ENCODE peak calls at places on chromosomes 13 and 19, in eight cellular contexts. One of them, this sample, is unnamed.

GRCh38 chr13:24041822-24042221 is 118.7 kb upstream of the SPATA13 start:
- DNase-seq in activated T-helper 1 cell treated with anti-CD3 and anti-CD28 coated beads, Interleukin-12 subunit alpha, Interleukin-12 subunit beta, Interleukin-2, Interleukin-4 antibody, amounts not matched to agents 30 ng/mL and 10 ng/mL and 1 ng/mL, durations not matched to agents 14 hours and 24 hours and 36 hours: no peak
- DNase-seq in activated CD4-positive, alpha-beta T cell treated with anti-CD3 and anti-CD28 coated beads, Interleukin-2, amount 50 U/mL, for 24 hours: no peak
- DNase-seq in activated CD4-positive, CD25-positive, alpha-beta regulatory T cell: no peak
- DNase-seq in ovary: no peak
- DNase-seq in lung: peak; percentile 19
- DNase-seq in MG63: no peak
- DNase-seq in frontal cortex: no peak
- DNase-seq in this sample: no peak

GRCh38 chr19:13068064-13068807 is 34.4 kb downstream of the LYL1 start:
- DNase-seq in activated T-helper 1 cell treated with anti-CD3 and anti-CD28 coated beads, Interleukin-12 subunit alpha, Interleukin-12 subunit beta, Interleukin-2, Interleukin-4 antibody, amounts not matched to agents 30 ng/mL and 10 ng/mL and 1 ng/mL, durations not matched to agents 14 hours and 24 hours and 36 hours: no peak
- DNase-seq in activated CD4-positive, alpha-beta T cell treated with anti-CD3 and anti-CD28 coated beads, Interleukin-2, amount 50 U/mL, for 24 hours: no peak
- DNase-seq in activated CD4-positive, CD25-positive, alpha-beta regulatory T cell: no peak
- DNase-seq in ovary: no peak
- DNase-seq in lung: no peak
- DNase-seq in MG63: no peak
- DNase-seq in frontal cortex: no peak
- DNase-seq in this sample: no peak

GRCh38 chr13:25292301-25292700 is 5.0 kb upstream of the MTMR6 start:
- DNase-seq in activated T-helper 1 cell treated with anti-CD3 and anti-CD28 coated beads, Interleukin-12 subunit alpha, Interleukin-12 subunit beta, Interleukin-2, Interleukin-4 antibody, amounts not matched to agents 30 ng/mL and 10 ng/mL and 1 ng/mL, durations not matched to agents 14 hours and 24 hours and 36 hours: no peak
- DNase-seq in activated CD4-positive, alpha-beta T cell treated with anti-CD3 and anti-CD28 coated beads, Interleukin-2, amount 50 U/mL, for 24 hours: no peak
- DNase-seq in activated CD4-positive, CD25-positive, alpha-beta regulatory T cell: no peak
- DNase-seq in ovary: no peak
- DNase-seq in lung: no peak
- DNase-seq in MG63: no peak
- DNase-seq in frontal cortex: no peak
- DNase-seq in this sample: no peak

GRCh38 chr13:112790735-112791641 is 101.2 kb downstream of the ATP11A start:
- DNase-seq in activated T-helper 1 cell treated with anti-CD3 and anti-CD28 coated beads, Interleukin-12 subunit alpha, Interleukin-12 subunit beta, Interleukin-2, Interleukin-4 antibody, amounts not matched to agents 30 ng/mL and 10 ng/mL and 1 ng/mL, durations not matched to agents 14 hours and 24 hours and 36 hours: no peak
- DNase-seq in activated CD4-positive, alpha-beta T cell treated with anti-CD3 and anti-CD28 coated beads, Interleukin-2, amount 50 U/mL, for 24 hours: no peak
- DNase-seq in activated CD4-positive, CD25-positive, alpha-beta regulatory T cell: no peak
- DNase-seq in ovary: no peak
- DNase-seq in lung: no peak
- DNase-seq in MG63: no peak
- DNase-seq in frontal cortex: no peak
- DNase-seq in this sample: no peak

GRCh38 chr19:58569191-58569942 is 3.8 kb downstream of the MZF1 start:
- DNase-seq in activated T-helper 1 cell treated with anti-CD3 and anti-CD28 coated beads, Interleukin-12 subunit alpha, Interleukin-12 subunit beta, Interleukin-2, Interleukin-4 antibody, amounts not matched to agents 30 ng/mL and 10 ng/mL and 1 ng/mL, durations not matched to agents 14 hours and 24 hours and 36 hours: no peak
- DNase-seq in activated CD4-positive, alpha-beta T cell treated with anti-CD3 and anti-CD28 coated beads, Interleukin-2, amount 50 U/mL, for 24 hours: no peak
- DNase-seq in activated CD4-positive, CD25-positive, alpha-beta regulatory T cell: no peak
- DNase-seq in ovary: peak; percentile 35
- DNase-seq in lung: no peak
- DNase-seq in MG63: no peak
- DNase-seq in frontal cortex: no peak
- DNase-seq in this sample: no peak

GRCh38 chr13:39888865-39889810 is 233.7 kb downstream of the COG6 start:
- DNase-seq in activated T-helper 1 cell treated with anti-CD3 and anti-CD28 coated beads, Interleukin-12 subunit alpha, Interleukin-12 subunit beta, Interleukin-2, Interleukin-4 antibody, amounts not matched to agents 30 ng/mL and 10 ng/mL and 1 ng/mL, durations not matched to agents 14 hours and 24 hours and 36 hours: no peak
- DNase-seq in activated CD4-positive, alpha-beta T cell treated with anti-CD3 and anti-CD28 coated beads, Interleukin-2, amount 50 U/mL, for 24 hours: no peak
- DNase-seq in activated CD4-positive, CD25-positive, alpha-beta regulatory T cell: no peak
- DNase-seq in ovary: no peak
- DNase-seq in lung: no peak
- DNase-seq in MG63: no peak
- DNase-seq in frontal cortex: no peak
- DNase-seq in this sample: no peak

GRCh38 chr19:42178791-42179500 is 38.5 kb downstream of the DEDD2 start:
- DNase-seq in activated T-helper 1 cell treated with anti-CD3 and anti-CD28 coated beads, Interleukin-12 subunit alpha, Interleukin-12 subunit beta, Interleukin-2, Interleukin-4 antibody, amounts not matched to agents 30 ng/mL and 10 ng/mL and 1 ng/mL, durations not matched to agents 14 hours and 24 hours and 36 hours: no peak
- DNase-seq in activated CD4-positive, alpha-beta T cell treated with anti-CD3 and anti-CD28 coated beads, Interleukin-2, amount 50 U/mL, for 24 hours: no peak
- DNase-seq in activated CD4-positive, CD25-positive, alpha-beta regulatory T cell: no peak
- DNase-seq in ovary: no peak
- DNase-seq in lung: no peak
- DNase-seq in MG63: no peak
- DNase-seq in frontal cortex: no peak
- DNase-seq in this sample: no peak

GRCh38 chr13:26390203-26390602 is 136.3 kb downstream of the CDK8 start:
- DNase-seq in activated T-helper 1 cell treated with anti-CD3 and anti-CD28 coated beads, Interleukin-12 subunit alpha, Interleukin-12 subunit beta, Interleukin-2, Interleukin-4 antibody, amounts not matched to agents 30 ng/mL and 10 ng/mL and 1 ng/mL, durations not matched to agents 14 hours and 24 hours and 36 hours: no peak
- DNase-seq in activated CD4-positive, alpha-beta T cell treated with anti-CD3 and anti-CD28 coated beads, Interleukin-2, amount 50 U/mL, for 24 hours: no peak
- DNase-seq in activated CD4-positive, CD25-positive, alpha-beta regulatory T cell: no peak
- DNase-seq in ovary: no peak
- DNase-seq in lung: no peak
- DNase-seq in MG63: no peak
- DNase-seq in frontal cortex: no peak
- DNase-seq in this sample: no peak

GRCh38 chr19:54600228-54600627 is 6.8 kb downstream of the LILRA1 start:
- DNase-seq in activated T-helper 1 cell treated with anti-CD3 and anti-CD28 coated beads, Interleukin-12 subunit alpha, Interleukin-12 subunit beta, Interleukin-2, Interleukin-4 antibody, amounts not matched to agents 30 ng/mL and 10 ng/mL and 1 ng/mL, durations not matched to agents 14 hours and 24 hours and 36 hours: no peak
- DNase-seq in activated CD4-positive, alpha-beta T cell treated with anti-CD3 and anti-CD28 coated beads, Interleukin-2, amount 50 U/mL, for 24 hours: no peak
- DNase-seq in activated CD4-positive, CD25-positive, alpha-beta regulatory T cell: no peak
- DNase-seq in ovary: no peak
- DNase-seq in lung: no peak
- DNase-seq in MG63: no peak
- DNase-seq in frontal cortex: no peak
- DNase-seq in this sample: no peak

GRCh38 chr13:98804336-98804855 is 51.9 kb upstream of the SLC15A1 start:
- DNase-seq in activated T-helper 1 cell treated with anti-CD3 and anti-CD28 coated beads, Interleukin-12 subunit alpha, Interleukin-12 subunit beta, Interleukin-2, Interleukin-4 antibody, amounts not matched to agents 30 ng/mL and 10 ng/mL and 1 ng/mL, durations not matched to agents 14 hours and 24 hours and 36 hours: no peak
- DNase-seq in activated CD4-positive, alpha-beta T cell treated with anti-CD3 and anti-CD28 coated beads, Interleukin-2, amount 50 U/mL, for 24 hours: no peak
- DNase-seq in activated CD4-positive, CD25-positive, alpha-beta regulatory T cell: no peak
- DNase-seq in ovary: no peak
- DNase-seq in lung: no peak
- DNase-seq in MG63: no peak
- DNase-seq in frontal cortex: no peak
- DNase-seq in this sample: no peak

GRCh38 chr13:108154421-108154858 is 60.9 kb downstream of the LIG4 start:
- DNase-seq in activated T-helper 1 cell treated with anti-CD3 and anti-CD28 coated beads, Interleukin-12 subunit alpha, Interleukin-12 subunit beta, Interleukin-2, Interleukin-4 antibody, amounts not matched to agents 30 ng/mL and 10 ng/mL and 1 ng/mL, durations not matched to agents 14 hours and 24 hours and 36 hours: no peak
- DNase-seq in activated CD4-positive, alpha-beta T cell treated with anti-CD3 and anti-CD28 coated beads, Interleukin-2, amount 50 U/mL, for 24 hours: no peak
- DNase-seq in activated CD4-positive, CD25-positive, alpha-beta regulatory T cell: no peak
- DNase-seq in ovary: no peak
- DNase-seq in lung: peak; percentile 76
- DNase-seq in MG63: no peak
- DNase-seq in frontal cortex: no peak
- DNase-seq in this sample: no peak

GRCh38 chr19:40221858-40222619 is 3.9 kb upstream of the TTC9B start:
- DNase-seq in activated T-helper 1 cell treated with anti-CD3 and anti-CD28 coated beads, Interleukin-12 subunit alpha, Interleukin-12 subunit beta, Interleukin-2, Interleukin-4 antibody, amounts not matched to agents 30 ng/mL and 10 ng/mL and 1 ng/mL, durations not matched to agents 14 hours and 24 hours and 36 hours: peak; percentile 69
- DNase-seq in activated CD4-positive, alpha-beta T cell treated with anti-CD3 and anti-CD28 coated beads, Interleukin-2, amount 50 U/mL, for 24 hours: peak; percentile 73
- DNase-seq in activated CD4-positive, CD25-positive, alpha-beta regulatory T cell: peak; percentile 46
- DNase-seq in ovary: peak; percentile 76
- DNase-seq in lung: peak; percentile 83
- DNase-seq in MG63: peak; percentile 81
- DNase-seq in frontal cortex: peak; percentile 96
- DNase-seq in this sample: peak; percentile 68

GRCh38 chr13:105825071-105825470 is 710.4 kb downstream of the EFNB2 start:
- DNase-seq in activated T-helper 1 cell treated with anti-CD3 and anti-CD28 coated beads, Interleukin-12 subunit alpha, Interleukin-12 subunit beta, Interleukin-2, Interleukin-4 antibody, amounts not matched to agents 30 ng/mL and 10 ng/mL and 1 ng/mL, durations not matched to agents 14 hours and 24 hours and 36 hours: no peak
- DNase-seq in activated CD4-positive, alpha-beta T cell treated with anti-CD3 and anti-CD28 coated beads, Interleukin-2, amount 50 U/mL, for 24 hours: no peak
- DNase-seq in activated CD4-positive, CD25-positive, alpha-beta regulatory T cell: no peak
- DNase-seq in ovary: no peak
- DNase-seq in lung: no peak
- DNase-seq in MG63: no peak
- DNase-seq in frontal cortex: no peak
- DNase-seq in this sample: no peak

GRCh38 chr13:98239156-98240076 is 62.3 kb upstream of the RNF113B start:
- DNase-seq in activated T-helper 1 cell treated with anti-CD3 and anti-CD28 coated beads, Interleukin-12 subunit alpha, Interleukin-12 subunit beta, Interleukin-2, Interleukin-4 antibody, amounts not matched to agents 30 ng/mL and 10 ng/mL and 1 ng/mL, durations not matched to agents 14 hours and 24 hours and 36 hours: no peak
- DNase-seq in activated CD4-positive, alpha-beta T cell treated with anti-CD3 and anti-CD28 coated beads, Interleukin-2, amount 50 U/mL, for 24 hours: no peak
- DNase-seq in activated CD4-positive, CD25-positive, alpha-beta regulatory T cell: no peak
- DNase-seq in ovary: no peak
- DNase-seq in lung: no peak
- DNase-seq in MG63: no peak
- DNase-seq in frontal cortex: no peak
- DNase-seq in this sample: no peak

GRCh38 chr19:57075125-57075524 is 44.7 kb upstream of the USP29 start:
- DNase-seq in activated T-helper 1 cell treated with anti-CD3 and anti-CD28 coated beads, Interleukin-12 subunit alpha, Interleukin-12 subunit beta, Interleukin-2, Interleukin-4 antibody, amounts not matched to agents 30 ng/mL and 10 ng/mL and 1 ng/mL, durations not matched to agents 14 hours and 24 hours and 36 hours: no peak
- DNase-seq in activated CD4-positive, alpha-beta T cell treated with anti-CD3 and anti-CD28 coated beads, Interleukin-2, amount 50 U/mL, for 24 hours: no peak
- DNase-seq in activated CD4-positive, CD25-positive, alpha-beta regulatory T cell: no peak
- DNase-seq in ovary: no peak
- DNase-seq in lung: no peak
- DNase-seq in MG63: no peak
- DNase-seq in frontal cortex: no peak
- DNase-seq in this sample: no peak

GRCh38 chr13:19836472-19836871 is 27.0 kb downstream of the ZMYM5 start:
- DNase-seq in activated T-helper 1 cell treated with anti-CD3 and anti-CD28 coated beads, Interleukin-12 subunit alpha, Interleukin-12 subunit beta, Interleukin-2, Interleukin-4 antibody, amounts not matched to agents 30 ng/mL and 10 ng/mL and 1 ng/mL, durations not matched to agents 14 hours and 24 hours and 36 hours: no peak
- DNase-seq in activated CD4-positive, alpha-beta T cell treated with anti-CD3 and anti-CD28 coated beads, Interleukin-2, amount 50 U/mL, for 24 hours: no peak
- DNase-seq in activated CD4-positive, CD25-positive, alpha-beta regulatory T cell: no peak
- DNase-seq in ovary: no peak
- DNase-seq in lung: no peak
- DNase-seq in MG63: peak; percentile 19
- DNase-seq in frontal cortex: no peak
- DNase-seq in this sample: no peak

GRCh38 chr13:28320884-28321574 is 173.9 kb downstream of the FLT1 start:
- DNase-seq in activated T-helper 1 cell treated with anti-CD3 and anti-CD28 coated beads, Interleukin-12 subunit alpha, Interleukin-12 subunit beta, Interleukin-2, Interleukin-4 antibody, amounts not matched to agents 30 ng/mL and 10 ng/mL and 1 ng/mL, durations not matched to agents 14 hours and 24 hours and 36 hours: no peak
- DNase-seq in activated CD4-positive, alpha-beta T cell treated with anti-CD3 and anti-CD28 coated beads, Interleukin-2, amount 50 U/mL, for 24 hours: no peak
- DNase-seq in activated CD4-positive, CD25-positive, alpha-beta regulatory T cell: no peak
- DNase-seq in ovary: no peak
- DNase-seq in lung: no peak
- DNase-seq in MG63: no peak
- DNase-seq in frontal cortex: no peak
- DNase-seq in this sample: no peak

GRCh38 chr19:11225815-11226214 is 13.6 kb upstream of the ANGPTL8 start:
- DNase-seq in activated T-helper 1 cell treated with anti-CD3 and anti-CD28 coated beads, Interleukin-12 subunit alpha, Interleukin-12 subunit beta, Interleukin-2, Interleukin-4 antibody, amounts not matched to agents 30 ng/mL and 10 ng/mL and 1 ng/mL, durations not matched to agents 14 hours and 24 hours and 36 hours: no peak
- DNase-seq in activated CD4-positive, alpha-beta T cell treated with anti-CD3 and anti-CD28 coated beads, Interleukin-2, amount 50 U/mL, for 24 hours: no peak
- DNase-seq in activated CD4-positive, CD25-positive, alpha-beta regulatory T cell: no peak
- DNase-seq in ovary: no peak
- DNase-seq in lung: no peak
- DNase-seq in MG63: no peak
- DNase-seq in frontal cortex: no peak
- DNase-seq in this sample: no peak

GRCh38 chr13:35881360-35881759 is 249.8 kb downstream of the DCLK1 start:
- DNase-seq in activated T-helper 1 cell treated with anti-CD3 and anti-CD28 coated beads, Interleukin-12 subunit alpha, Interleukin-12 subunit beta, Interleukin-2, Interleukin-4 antibody, amounts not matched to agents 30 ng/mL and 10 ng/mL and 1 ng/mL, durations not matched to agents 14 hours and 24 hours and 36 hours: no peak
- DNase-seq in activated CD4-positive, alpha-beta T cell treated with anti-CD3 and anti-CD28 coated beads, Interleukin-2, amount 50 U/mL, for 24 hours: no peak
- DNase-seq in activated CD4-positive, CD25-positive, alpha-beta regulatory T cell: no peak
- DNase-seq in ovary: no peak
- DNase-seq in lung: peak; percentile 23
- DNase-seq in MG63: peak; percentile 44
- DNase-seq in frontal cortex: no peak
- DNase-seq in this sample: no peak

This sample was measured in T-helper 2 cell treated with Interferon-gamma antibody and Interleukin-4, amounts not matched to agents 5 μg/mL and 100 μg/mL, for 36 hours.